ENCODE peak calls at places on chromosomes 11 and 22, in five cellular contexts. U is MM.1S; R is CD8-positive, alpha-beta T cell; Q is heart right ventricle; K is gastrocnemius medialis. A is an unnamed sample. For H3K4me1, the result is how much of the 10 kb centered on the place peaks cover.

GRCh38 chr11:96314326-96315050 is 28.5 kb downstream of the MAML2 start:
- DNase-seq in Q (peak), K (no peak), R (no peak), U (no peak), A (no peak)

GRCh38 chr11:116193321-116194114 is 579.3 kb downstream of the BUD13 start:
- DNase-seq in R (no peak), Q (no peak), K (no peak), U (no peak), A (peak)

GRCh38 chr22:19610518-19611253 is 86.5 kb upstream of the CLDN5 start:
- DNase-seq in U (no peak), R (no peak), Q (no peak), K (no peak), A (no peak)

GRCh38 chr11:88402784-88403183 is 65.2 kb upstream of the CTSC start:
- DNase-seq in Q (no peak), U (no peak), K (no peak), R (no peak), A (no peak)

GRCh38 chr11:103959279-103959930 is 77.0 kb upstream of the DDI1 start:
- DNase-seq in K (no peak), R (no peak), U (peak), Q (no peak), A (no peak)

GRCh38 chr11:66547662-66548009 is 933 bp downstream of the ACTN3 start:
- DNase-seq in K (no peak), R (no peak), U (no peak), Q (no peak), A (no peak)

GRCh38 chr22:35783943-35784614 is 66.4 kb downstream of the APOL5 start:
- DNase-seq in R (no peak), U (no peak), Q (no peak), K (no peak), A (no peak)

GRCh38 chr11:65087216-65087615 is 3.2 kb downstream of the ZFPL1 start:
- DNase-seq in Q (no peak), U (no peak), K (no peak), R (no peak), A (no peak)

GRCh38 chr11:119481021-119481666 is 58.2 kb upstream of the THY1 start:
- DNase-seq in Q (peak), K (peak), R (peak), U (peak), A (peak)

GRCh38 chr11:113563766-113564165 is 88.6 kb upstream of the DRD2 start:
- DNase-seq in R (no peak), U (no peak), K (no peak), Q (no peak), A (no peak)

DNA sequence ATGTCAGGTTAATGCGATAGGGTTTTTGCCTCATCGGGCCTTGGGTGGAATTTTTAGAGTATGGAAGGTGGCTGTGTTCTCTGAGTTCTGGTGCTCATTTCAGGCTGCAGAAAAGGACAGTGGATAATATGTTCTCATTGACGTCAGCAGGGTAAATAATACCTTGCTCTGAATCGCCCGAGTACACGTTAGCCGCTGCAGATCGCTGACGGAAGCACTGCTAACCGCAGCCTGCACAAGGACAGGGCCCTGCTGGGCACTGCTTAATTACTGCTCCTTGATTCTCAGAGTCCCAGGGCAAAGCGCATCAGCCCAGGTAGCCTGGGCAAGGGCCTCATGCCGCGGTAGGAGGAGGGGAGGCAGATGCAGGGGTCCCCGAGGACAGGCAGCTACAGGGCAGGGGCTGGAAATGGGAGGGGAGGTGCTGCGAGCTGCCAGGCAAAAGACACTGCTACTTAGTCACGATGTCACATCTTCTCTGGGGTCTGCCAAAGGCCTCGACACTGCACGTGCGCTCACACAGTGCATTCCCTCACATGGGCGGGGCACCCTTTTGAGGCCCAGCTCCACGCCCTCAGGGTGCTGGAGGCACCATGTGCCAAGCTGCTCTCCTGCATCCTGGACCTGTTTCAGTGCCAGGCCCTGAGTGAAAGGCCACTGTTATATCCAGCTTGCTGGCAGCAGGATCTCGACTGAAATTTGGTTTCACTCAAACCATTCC is 35.2 kb downstream of the PPP2R1B start:
- DNase-seq in R (no peak), K (peak), U (no peak), Q (peak), A (no peak)
- H3K4me1 ChIP-seq in R (under half), K (half or more), U (under half), Q (half or more), A (under half)

GRCh38 chr11:17471501-17471900 is 5.1 kb downstream of the ABCC8 start:
- DNase-seq in R (no peak), Q (no peak), K (peak), U (no peak), A (no peak)
- TF ChIP-seq CTCF in R (no peak), Q (no peak), K (peak), U (no peak), A (no peak)

GRCh38 chr22:42310301-42310981 is 40.0 kb upstream of the TCF20 start:
- DNase-seq in Q (no peak), U (no peak), K (no peak), R (peak), A (no peak)
- H3K4me1 ChIP-seq in Q (under half), U (under half), K (under half), R (half or more), A (under half)

GRCh38 chr11:118005224-118006152 is 19.3 kb downstream of the IL10RA start:
- DNase-seq in U (no peak), K (no peak), R (no peak), Q (no peak), A (no peak)
- TF ChIP-seq CTCF in U (no peak), K (no peak), R (no peak), Q (no peak), A (no peak)

GRCh38 chr22:37269930-37270678 is 12.2 kb upstream of the CYTH4 start:
- DNase-seq in K (no peak), Q (no peak), U (no peak), R (no peak), A (no peak)
- H3K4me1 ChIP-seq in K (under half), Q (half or more), U (under half), R (under half), A (under half)

DNA sequence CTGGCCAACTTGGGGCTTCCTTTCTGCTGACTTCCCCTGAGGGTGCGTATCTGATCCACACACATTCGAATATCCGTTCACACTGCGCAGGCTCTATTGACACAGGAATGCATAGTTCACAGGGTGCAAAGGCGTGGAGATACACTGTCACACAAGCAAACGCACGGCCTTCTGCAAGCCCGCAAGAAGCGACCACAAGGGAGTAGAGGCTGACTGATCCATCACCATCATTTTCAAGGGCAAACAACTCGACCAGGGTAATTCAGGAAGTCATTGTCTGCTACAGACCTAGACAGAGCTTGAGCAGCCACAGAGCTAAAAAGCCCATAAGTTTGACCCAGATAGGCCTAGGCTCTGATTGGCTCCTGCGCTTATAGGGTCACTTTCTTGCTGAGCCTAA is 392.3 kb downstream of the MN1 start:
- DNase-seq in K (no peak), U (no peak), R (no peak), Q (no peak), A (no peak)
- TF ChIP-seq CTCF in K (no peak), U (no peak), R (no peak), Q (no peak), A (no peak)